ENCODE peak calls at places on chromosome 16, in nine cellular contexts. M is breast epithelium, A is A549, V is psoas muscle, I is IMR-90, F is tibial nerve, L is lung, N is pancreas, J is mammary epithelial cell. X is an unnamed sample.

GRCh38 chr16:72769876-72770275 is 278.1 kb downstream of the ZFHX3 start:
- DNase-seq in M (no peak), A (no peak), V (no peak), I (no peak), F (no peak), L (no peak), N (no peak), J (peak; percentile 8), X (no peak)

GRCh38 chr16:72203401-72203800 is 31.4 kb upstream of the PMFBP1 start:
- DNase-seq in M (no peak), A (no peak), V (no peak), I (peak; percentile 4), F (no peak), L (peak; percentile 34), N (no peak), J (peak; percentile 37), X (no peak)

GRCh38 chr16:48499822-48500440 is 110.0 kb downstream of the N4BP1 start:
- DNase-seq in M (no peak), A (peak; percentile 77), V (no peak), I (peak; percentile 93), F (no peak), L (no peak), N (no peak), J (peak; percentile 33), X (no peak)

GRCh38 chr16:4976611-4977145 is 18.5 kb downstream of the SEC14L5 start:
- DNase-seq in M (no peak), A (no peak), V (peak; percentile 49), I (no peak), F (no peak), L (no peak), N (peak; percentile 80), J (no peak), X (no peak)

GRCh38 chr16:9092282-9092962 is 978 bp downstream of the HAPSTR1 start:
- DNase-seq in M (no peak), A (peak; percentile 18), V (peak; percentile 48), I (no peak), F (peak; percentile 24), L (peak; percentile 48), N (peak; percentile 51), J (no peak), X (no peak)

GRCh38 chr16:25106567-25107465 is 4.7 kb upstream of the LCMT1 start:
- DNase-seq in M (peak; percentile 97), A (peak; percentile 90), V (peak; percentile 97), I (peak; percentile 77), F (peak; percentile 88), L (peak; percentile 96), N (peak; percentile 97), J (peak; percentile 64), X (peak; percentile 96)

GRCh38 chr16:81485824-81486554 is 41.4 kb downstream of the CMIP start:
- DNase-seq in M (no peak), A (no peak), V (peak; percentile 44), I (no peak), F (no peak), L (no peak), N (no peak), J (no peak), X (no peak)

GRCh38 chr16:2979669-2980226 is 498 bp downstream of the PKMYT1 start:
- DNase-seq in M (no peak), A (no peak), V (no peak), I (peak; percentile 2), F (no peak), L (no peak), N (no peak), J (peak; percentile 25), X (no peak)

GRCh38 chr16:77767826-77768225 is 20.5 kb upstream of the VAT1L start:
- DNase-seq in M (no peak), A (no peak), V (no peak), I (no peak), F (no peak), L (no peak), N (no peak), J (no peak), X (no peak)

GRCh38 chr16:53773150-53773846 is 69.3 kb downstream of the FTO start:
- DNase-seq in M (no peak), A (peak; percentile 83), V (no peak), I (peak; percentile 79), F (no peak), L (peak; percentile 41), N (peak; percentile 58), J (peak; percentile 72), X (no peak)

GRCh38 chr16:79767597-79768280 is 167.2 kb upstream of the MAF start:
- DNase-seq in M (no peak), A (peak; percentile 24), V (no peak), I (no peak), F (no peak), L (no peak), N (no peak), J (peak; percentile 45), X (no peak)

GRCh38 chr16:9318764-9319163 is 227.3 kb downstream of the HAPSTR1 start:
- DNase-seq in M (no peak), A (peak; percentile 7), V (no peak), I (no peak), F (no peak), L (no peak), N (no peak), J (no peak), X (no peak)

GRCh38 chr16:89970011-89970410 is 21.5 kb downstream of the DEF8 start:
- DNase-seq in M (no peak), A (no peak), V (no peak), I (no peak), F (no peak), L (no peak), N (no peak), J (no peak), X (no peak)

GRCh38 chr16:50360033-50360778 is 8.6 kb downstream of the BRD7 start:
- DNase-seq in M (no peak), A (no peak), V (no peak), I (peak; percentile 40), F (no peak), L (no peak), N (peak; percentile 38), J (peak; percentile 88), X (no peak)

GRCh38 chr16:78789556-78789955 is 690.1 kb downstream of the WWOX start:
- DNase-seq in M (no peak), A (no peak), V (no peak), I (no peak), F (no peak), L (no peak), N (no peak), J (no peak), X (no peak)

GRCh38 chr16:69166221-69166833 is 20.6 kb upstream of the SNTB2 start:
- DNase-seq in M (no peak), A (no peak), V (no peak), I (peak; percentile 82), F (no peak), L (no peak), N (no peak), J (peak; percentile 42), X (no peak)

GRCh38 chr16:83878838-83879237 is 20.1 kb upstream of the MLYCD start:
- DNase-seq in M (no peak), A (peak; percentile 59), V (no peak), I (peak; percentile 60), F (no peak), L (no peak), N (no peak), J (peak; percentile 35), X (no peak)

DNA sequence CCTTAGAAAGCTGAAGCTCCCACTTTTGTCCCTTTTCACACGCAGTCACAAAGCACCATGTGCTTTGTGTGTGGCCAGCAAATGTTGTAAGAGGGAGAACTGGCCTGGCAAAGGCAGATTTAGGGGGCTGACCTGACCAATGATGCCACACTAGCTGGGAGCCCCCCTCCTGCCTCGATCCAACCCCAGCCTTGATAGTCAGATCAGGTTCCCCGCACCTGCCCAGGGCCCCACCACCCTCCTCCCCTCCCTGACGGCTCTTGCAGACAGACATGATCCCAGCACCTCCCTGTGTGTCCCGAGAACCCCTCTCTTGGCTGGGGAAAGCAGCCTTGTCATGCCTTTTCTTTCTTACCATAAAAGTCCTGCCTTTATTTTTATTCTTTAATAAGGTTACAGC is 201.9 kb upstream of the CDH5 start:
- DNase-seq in M (no peak), A (no peak), V (no peak), I (no peak), F (no peak), L (no peak), N (no peak), J (no peak), X (no peak)
- H3K27ac ChIP-seq in M (peak overlapping the region; percentile 77), A (no peak overlapping the region), V (no peak overlapping the region), I (no peak overlapping the region), F (no peak overlapping the region), L (no peak overlapping the region), N (no peak overlapping the region), J (no peak overlapping the region), X (no peak overlapping the region)

GRCh38 chr16:29757950-29758466 is 12.2 kb upstream of the C16orf54 start:
- DNase-seq in M (no peak), A (no peak), V (no peak), I (peak; percentile 77), F (no peak), L (no peak), N (no peak), J (no peak), X (no peak)
- TF ChIP-seq CTCF in M (no peak), A (no peak), V (no peak), I (peak; percentile 38), F (no peak), L (no peak), N (no peak), J (no peak), X (no peak)

DNA sequence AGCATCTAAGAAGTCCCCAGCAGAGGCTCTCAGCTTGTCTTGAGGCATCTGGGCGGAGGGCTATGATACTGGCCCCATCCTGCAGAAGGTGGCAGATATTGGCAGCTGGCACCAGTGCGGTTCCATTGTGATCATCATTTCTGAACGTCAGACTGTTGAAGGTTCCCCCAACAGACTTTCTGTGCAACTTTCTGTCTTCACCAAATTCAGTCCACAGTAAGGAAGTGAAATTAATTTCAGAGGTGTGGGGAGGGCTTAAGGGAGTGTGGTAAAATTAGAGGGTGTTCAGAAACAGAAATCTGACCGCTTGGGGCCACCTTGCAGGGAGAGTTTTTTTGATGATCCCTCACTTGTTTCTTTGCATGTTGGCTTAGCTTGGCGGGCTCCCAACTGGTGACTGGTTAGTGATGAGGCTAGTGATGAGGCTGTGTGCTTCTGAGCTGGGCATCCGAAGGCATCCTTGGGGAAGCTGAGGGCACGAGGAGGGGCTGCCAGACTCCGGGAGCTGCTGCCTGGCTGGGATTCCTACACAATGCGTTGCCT is at the start of gene CIITA:
- DNase-seq in M (peak; percentile 58), A (no peak), V (peak; percentile 76), I (peak; percentile 86), F (peak; percentile 84), L (peak; percentile 74), N (peak; percentile 57), J (peak; percentile 97), X (peak; percentile 40)
- H3K27ac ChIP-seq in M (peak within 1 kb of the TSS; percentile 32), A (no peak within 1 kb of the TSS), V (no peak within 1 kb of the TSS), I (no peak within 1 kb of the TSS), F (peak within 1 kb of the TSS; percentile 82), L (peak within 1 kb of the TSS; percentile 51), N (no peak within 1 kb of the TSS), J (no peak within 1 kb of the TSS), X (no peak within 1 kb of the TSS)

GRCh38 chr16:68084504-68085258 is 489 bp upstream of the NFATC3 start:
- DNase-seq in M (peak; percentile 80), A (peak; percentile 73), V (peak; percentile 91), I (peak; percentile 61), F (peak; percentile 77), L (peak; percentile 89), N (peak; percentile 72), J (peak; percentile 48), X (peak; percentile 96)
- TF ChIP-seq CTCF in M (no peak), A (no peak), V (peak; percentile 17), I (no peak), F (peak; percentile 20), L (no peak), N (no peak), J (no peak), X (peak; percentile 40)